ENCODE peak calls at places on chromosomes 11 and 22, in ten cellular contexts. U is Peyer's patch; Z is K562; C is CD8-positive, alpha-beta memory T cell; Q is ovary; O is upper lobe of right lung; V is sigmoid colon; K is H1; E is MM.1S; F is A549. P is an unnamed sample.

GRCh38 chr11:19711911-19712280 is 741 bp upstream of the NAV2 start:
- DNase-seq in E (peak; percentile 55), Q (no peak), V (no peak), K (no peak), Z (peak; percentile 6), O (no peak), F (no peak), C (no peak), U (no peak), P (peak; percentile 36)

GRCh38 chr22:46500201-46500600 is 37.2 kb downstream of the CELSR1 start:
- DNase-seq in F (no peak), Z (no peak), V (no peak), K (peak; percentile 54), O (no peak), E (no peak), C (no peak), Q (no peak), U (no peak), P (no peak)

GRCh38 chr11:11558352-11558751 is 63.5 kb downstream of the GALNT18 start:
- DNase-seq in C (no peak), Z (no peak), O (peak; percentile 81), V (no peak), E (no peak), K (no peak), Q (no peak), F (no peak), U (no peak), P (no peak)

GRCh38 chr11:235180-235997 is 753 bp downstream of the SIRT3 start:
- DNase-seq in Q (no peak), K (no peak), C (no peak), E (no peak), Z (no peak), F (no peak), U (no peak), V (peak; percentile 61), O (no peak), P (no peak)

GRCh38 chr11:130649749-130650275 is 201.4 kb downstream of the ADAMTS15 start:
- DNase-seq in K (no peak), C (no peak), E (no peak), Z (no peak), F (no peak), V (no peak), Q (no peak), U (no peak), O (no peak), P (no peak)

GRCh38 chr11:126764221-126764620 is 236.3 kb downstream of the KIRREL3 start:
- DNase-seq in O (no peak), E (no peak), Z (no peak), Q (no peak), K (no peak), F (no peak), C (no peak), U (no peak), V (no peak), P (no peak)

GRCh38 chr11:107259826-107260225 is 197.8 kb downstream of the CWF19L2 start:
- DNase-seq in C (no peak), F (no peak), Z (no peak), V (no peak), O (no peak), Q (no peak), U (no peak), K (no peak), E (no peak), P (no peak)

GRCh38 chr11:132648841-132649240 is 883.5 kb downstream of the OPCML start:
- DNase-seq in V (no peak), E (no peak), Q (no peak), F (no peak), O (no peak), Z (no peak), K (no peak), U (no peak), C (no peak), P (no peak)

GRCh38 chr22:18103527-18104269 is 6.9 kb upstream of the TUBA8 start:
- DNase-seq in K (no peak), Q (no peak), Z (no peak), E (no peak), F (no peak), O (no peak), V (no peak), U (no peak), C (no peak), P (no peak)

DNA sequence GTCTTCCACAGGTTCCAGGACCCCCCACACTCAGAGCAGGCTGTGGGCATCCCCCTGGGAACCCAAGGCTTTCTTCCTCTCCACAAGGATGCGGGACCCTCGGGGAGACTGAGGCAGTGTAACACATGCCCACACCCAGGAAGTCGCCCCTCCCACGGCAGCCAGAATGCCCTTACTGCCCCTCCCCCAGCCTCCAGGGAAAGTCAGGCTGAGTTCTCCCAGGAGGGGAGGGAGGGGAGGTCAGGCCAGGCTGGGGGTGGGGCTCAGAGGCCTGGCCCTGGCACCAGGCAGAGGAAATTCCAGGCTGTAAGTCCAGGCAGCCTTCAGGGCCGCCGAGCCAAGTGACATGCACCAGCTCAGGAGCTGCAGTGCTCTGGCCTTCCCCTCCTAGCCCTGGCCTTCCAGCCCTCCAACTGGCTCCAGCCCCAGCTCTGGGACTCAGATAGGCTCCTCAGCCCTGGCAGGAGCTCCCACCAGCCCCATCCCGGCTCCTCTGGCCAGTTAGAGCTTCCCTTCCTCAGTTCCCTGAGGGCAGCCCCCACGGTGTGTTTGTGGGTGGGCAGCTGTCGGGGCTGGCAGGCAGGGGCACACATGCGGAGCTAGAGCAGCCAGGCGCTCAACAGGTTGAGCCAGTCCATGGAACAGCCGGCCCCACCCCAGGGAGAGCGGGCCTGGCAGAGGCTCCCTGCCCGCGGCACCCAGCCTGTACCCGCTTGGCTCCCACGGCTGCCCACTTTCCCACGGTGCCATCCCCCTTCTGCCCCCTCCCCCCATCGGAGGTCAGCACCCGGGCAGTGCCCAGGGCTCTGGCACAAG is 3.6 kb downstream of the BCL9L start:
- DNase-seq in Q (peak; percentile 82), O (peak; percentile 91), F (no peak), V (peak; percentile 96), Z (no peak), C (no peak), E (no peak), U (peak; percentile 38), K (no peak), P (no peak)
- H3K4me1 ChIP-seq in Q (peaks cover 25% of the 10 kb centered on the region), O (peaks cover 62% of the 10 kb centered on the region), F (peaks cover 31% of the 10 kb centered on the region), V (peaks cover 84% of the 10 kb centered on the region), Z (peaks cover 91% of the 10 kb centered on the region), C (peaks cover 59% of the 10 kb centered on the region), E (peaks cover 19% of the 10 kb centered on the region), U (peaks cover 57% of the 10 kb centered on the region), K (peaks cover 28% of the 10 kb centered on the region), P (peaks cover 82% of the 10 kb centered on the region)

GRCh38 chr11:67376421-67376820 is 3.0 kb upstream of the CLCF1 start:
- DNase-seq in O (no peak), Z (no peak), K (no peak), V (no peak), Q (no peak), U (no peak), E (no peak), F (no peak), C (no peak), P (no peak)

GRCh38 chr11:67381244-67381972 is 8.0 kb upstream of the CLCF1 start:
- DNase-seq in V (peak; percentile 66), F (no peak), O (no peak), E (no peak), Z (no peak), C (no peak), K (no peak), Q (peak; percentile 26), U (no peak), P (no peak)

GRCh38 chr11:67376873-67377808 is 3.7 kb upstream of the CLCF1 start:
- DNase-seq in K (no peak), Z (no peak), E (no peak), V (no peak), C (no peak), O (no peak), U (no peak), Q (no peak), F (no peak), P (no peak)

GRCh38 chr11:67378544-67378943 is 5.1 kb upstream of the CLCF1 start:
- DNase-seq in F (no peak), K (no peak), Z (no peak), U (no peak), Q (no peak), V (no peak), O (no peak), E (no peak), C (no peak), P (no peak)

GRCh38 chr11:67379061-67380058 is 6.0 kb upstream of the CLCF1 start:
- DNase-seq in C (no peak), Q (no peak), F (peak; percentile 86), K (no peak), U (no peak), V (no peak), E (no peak), O (no peak), Z (peak; percentile 82), P (no peak)
- H3K4me3 ChIP-seq in C (no peak overlapping the region), Q (no peak overlapping the region), F (no peak overlapping the region), K (no peak overlapping the region), U (no peak overlapping the region), V (no peak overlapping the region), E (no peak overlapping the region), O (no peak overlapping the region), Z (no peak overlapping the region), P (no peak overlapping the region)

GRCh38 chr11:116948375-116948774 is 111.0 kb upstream of the APOA1 start:
- DNase-seq in V (no peak), E (no peak), C (no peak), K (no peak), F (no peak), Q (no peak), Z (no peak), U (no peak), O (no peak), P (peak; percentile 42)

GRCh38 chr11:116950210-116950609 is 112.8 kb upstream of the APOA1 start:
- DNase-seq in V (no peak), U (no peak), E (no peak), Z (no peak), K (no peak), O (no peak), C (no peak), Q (no peak), F (no peak), P (no peak)

GRCh38 chr11:116951762-116952161 is 114.3 kb upstream of the APOA1 start:
- DNase-seq in E (no peak), O (no peak), K (no peak), C (no peak), F (no peak), U (no peak), V (no peak), Q (no peak), Z (no peak), P (no peak)

DNA sequence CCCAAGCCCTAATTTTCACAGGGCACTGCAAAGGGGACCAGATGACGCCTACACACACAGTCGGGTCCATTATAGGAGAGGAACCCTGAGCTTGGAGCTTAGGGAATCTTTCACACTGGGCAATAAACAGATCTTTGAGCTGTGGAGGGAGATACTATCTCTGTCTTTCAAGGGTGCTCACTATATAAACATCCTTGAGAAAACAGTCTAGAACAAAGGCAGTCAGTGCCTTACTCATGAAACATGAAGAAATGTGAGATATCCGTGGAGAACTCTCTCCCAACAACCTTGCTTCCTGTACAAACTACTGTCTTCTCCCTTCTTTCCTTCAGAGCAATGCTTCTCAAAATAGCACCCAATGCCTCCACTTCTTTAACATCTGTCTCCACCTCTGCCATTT is 109.0 kb upstream of the APOA1 start:
- DNase-seq in Q (no peak), F (no peak), U (no peak), Z (no peak), C (no peak), K (no peak), V (no peak), O (no peak), E (no peak), P (no peak)
- H3K27ac ChIP-seq in Q (no peak overlapping the region), F (no peak overlapping the region), U (no peak overlapping the region), Z (no peak overlapping the region), C (no peak overlapping the region), K (no peak overlapping the region), V (no peak overlapping the region), O (no peak overlapping the region), E (no peak overlapping the region), P (no peak overlapping the region)

GRCh38 chr11:64101461-64101860 is 64.5 kb downstream of the MACROD1 start:
- DNase-seq in C (no peak), F (no peak), E (no peak), K (no peak), Z (no peak), Q (no peak), V (no peak), O (no peak), U (no peak), P (no peak)
- H3K4me1 ChIP-seq in C (no peaks in the 10 kb centered on the region), F (no peaks in the 10 kb centered on the region), E (no peaks in the 10 kb centered on the region), K (no peaks in the 10 kb centered on the region), Z (peaks cover 20% of the 10 kb centered on the region), Q (peaks cover 10% of the 10 kb centered on the region), V (peaks cover 43% of the 10 kb centered on the region), O (peaks cover 5% of the 10 kb centered on the region), U (no peaks in the 10 kb centered on the region), P (no peaks in the 10 kb centered on the region)

P was measured in CD4-positive, CD25-positive, alpha-beta regulatory T cell.